ENCODE peak calls at places on chromosomes 1 and 21, in five cellular contexts. L is breast epithelium, U is omental fat pad, P is psoas muscle, K is bronchial epithelial cell. W is an unnamed sample.
A peak's percentile ranks its signal among the peaks of the same experiment; 100 is the strongest.

GRCh38 chr1:91015794-91016550 is 5.9 kb downstream of the ZNF644 start:
- DNase-seq in P (no peak), U (no peak), K (peak; percentile 93), L (no peak), W (no peak)

GRCh38 chr1:67824771-67825170 is 8.5 kb downstream of the GNG12 start:
- DNase-seq in P (no peak), K (no peak), L (no peak), U (no peak), W (no peak)

GRCh38 chr1:215710340-215710971 is 143.4 kb downstream of the KCTD3 start:
- DNase-seq in U (no peak), L (no peak), K (peak; percentile 59), P (no peak), W (no peak)

GRCh38 chr1:56799605-56800398 is 19.4 kb downstream of the FYB2 start:
- DNase-seq in K (peak; percentile 50), L (no peak), P (no peak), U (no peak), W (no peak)

GRCh38 chr21:41784456-41785102 is 17.7 kb upstream of the RIPK4 start:
- DNase-seq in K (no peak), P (no peak), L (peak; percentile 12), U (no peak), W (no peak)

GRCh38 chr1:198523183-198523942 is 17.1 kb downstream of the ATP6V1G3 start:
- DNase-seq in K (no peak), U (no peak), L (no peak), P (no peak), W (no peak)

GRCh38 chr1:184854456-184855180 is 100.0 kb upstream of the EDEM3 start:
- DNase-seq in L (no peak), K (no peak), P (no peak), U (no peak), W (no peak)

GRCh38 chr1:186930248-186930647 is 101.5 kb downstream of the PLA2G4A start:
- DNase-seq in U (no peak), L (no peak), P (no peak), K (no peak), W (no peak)

GRCh38 chr1:101745549-101745948 is 251.2 kb downstream of the OLFM3 start:
- DNase-seq in K (no peak), U (no peak), L (no peak), P (no peak), W (no peak)

GRCh38 chr1:160550572-160551034 is 27.5 kb upstream of the SLAMF6 start:
- DNase-seq in K (no peak), L (no peak), P (no peak), U (no peak), W (no peak)

GRCh38 chr1:184210048-184210447 is 158.5 kb downstream of the TSEN15 start:
- DNase-seq in L (no peak), P (no peak), K (no peak), U (no peak), W (no peak)

GRCh38 chr1:155184835-155185782 is 11.5 kb downstream of the TRIM46 start:
- DNase-seq in K (no peak), P (peak; percentile 75), U (no peak), L (no peak), W (no peak)

GRCh38 chr1:118963456-118964430 is 24.4 kb downstream of the TBX15 start:
- DNase-seq in P (peak; percentile 67), U (no peak), K (peak; percentile 57), L (no peak), W (no peak)

GRCh38 chr1:175733762-175734161 is 9.6 kb downstream of the TNR start:
- DNase-seq in U (no peak), P (no peak), L (no peak), K (no peak), W (no peak)

GRCh38 chr21:40846057-40846456 is 901 bp downstream of the DSCAM start:
- DNase-seq in K (no peak), P (no peak), U (no peak), L (no peak), W (no peak)

GRCh38 chr1:54986532-54986931 is 6.1 kb downstream of the TMEM61 start:
- DNase-seq in U (no peak), P (no peak), K (no peak), L (no peak), W (no peak)

GRCh38 chr1:64745181-64745985 is 508 bp downstream of the RAVER2 start:
- DNase-seq in U (no peak), K (peak; percentile 40), P (peak; percentile 57), L (no peak), W (peak; percentile 31)

GRCh38 chr1:221165331-221166161 is 286.3 kb downstream of the HLX start:
- DNase-seq in K (no peak), L (no peak), U (no peak), P (no peak), W (no peak)

GRCh38 chr1:54922921-54923421 is 36.0 kb upstream of the DHCR24 start:
- DNase-seq in K (peak; percentile 92), L (no peak), U (no peak), P (no peak), W (peak; percentile 66)

GRCh38 chr1:23446644-23447310 is 22.2 kb upstream of the TCEA3 start:
- DNase-seq in L (no peak), P (no peak), U (no peak), K (no peak), W (no peak)

DNA sequence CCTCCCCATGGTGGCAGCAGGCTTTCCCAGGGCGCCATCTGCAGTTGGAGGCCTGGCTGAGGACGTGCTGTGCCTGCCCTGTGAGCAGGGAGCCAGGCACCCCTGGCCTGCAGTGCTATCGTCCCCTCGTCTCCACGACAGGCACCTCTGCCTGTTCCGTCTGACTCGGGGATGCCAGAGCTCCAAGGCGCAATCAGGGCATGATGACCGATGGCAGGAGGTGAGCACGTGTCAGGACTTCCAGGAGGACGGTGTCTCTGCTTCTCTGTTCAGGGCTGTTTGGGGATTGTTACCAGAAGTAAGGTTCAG is 125.2 kb downstream of the PCBP3 start:
- DNase-seq in K (no peak), L (no peak), U (no peak), P (no peak), W (no peak)
- TF ChIP-seq CTCF in K (no peak), L (no peak), U (no peak), P (no peak), W (no peak)

GRCh38 chr21:31659286-31660133 is at the start of gene SOD1:
- DNase-seq in K (peak; percentile 74), U (peak; percentile 69), L (peak; percentile 96), P (peak; percentile 97), W (peak; percentile 94)
- TF ChIP-seq CTCF in K (no peak), U (no peak), L (no peak), P (peak; percentile 8), W (peak; percentile 72)

GRCh38 chr1:116984406-116985160 is 17.0 kb upstream of the CD101 start:
- DNase-seq in P (no peak), L (no peak), U (no peak), K (no peak), W (no peak)

GRCh38 chr1:116982319-116983004 is 19.1 kb upstream of the CD101 start:
- DNase-seq in K (no peak), U (no peak), P (no peak), L (no peak), W (no peak)

GRCh38 chr1:116981521-116982037 is 20.0 kb upstream of the CD101 start:
- DNase-seq in U (no peak), K (no peak), P (no peak), L (no peak), W (no peak)

GRCh38 chr1:116983112-116983511 is 18.4 kb upstream of the CD101 start:
- DNase-seq in U (no peak), L (no peak), K (no peak), P (no peak), W (no peak)

DNA sequence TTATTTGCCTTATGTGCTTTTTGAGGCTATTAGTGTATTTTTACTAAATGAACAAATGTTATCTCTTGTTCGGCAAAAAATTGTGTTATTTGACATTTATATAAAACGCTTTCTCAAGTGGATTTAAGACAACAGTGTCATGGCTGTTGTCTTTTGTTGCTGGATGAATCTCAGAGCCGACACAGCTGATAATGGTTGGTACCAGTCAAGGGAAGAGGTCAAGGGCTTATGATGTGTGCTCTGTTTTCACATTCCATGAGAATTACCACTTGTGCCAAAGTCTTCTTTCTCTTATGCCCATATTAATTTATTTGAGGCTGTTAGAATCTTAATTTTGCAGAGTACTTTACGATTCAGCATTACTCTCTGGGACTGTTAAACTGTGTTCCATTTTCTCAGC is 17.9 kb upstream of the CD101 start:
- DNase-seq in L (no peak), U (no peak), P (no peak), K (no peak), W (no peak)
- TF ChIP-seq CTCF in L (no peak), U (no peak), P (no peak), K (no peak), W (no peak)

GRCh38 chr21:31729622-31730343 is 2.1 kb downstream of the SCAF4 start:
- DNase-seq in U (no peak), P (no peak), K (no peak), L (no peak), W (no peak)

GRCh38 chr21:31732538-31732864 is 583 bp upstream of the SCAF4 start:
- DNase-seq in L (no peak), K (no peak), U (no peak), P (no peak), W (no peak)

GRCh38 chr21:31731802-31732537 is at the start of gene SCAF4:
- DNase-seq in K (peak; percentile 65), L (peak; percentile 89), P (peak; percentile 96), U (peak; percentile 65), W (peak; percentile 88)

GRCh38 chr21:31730687-31731111 is 1.2 kb downstream of the SCAF4 start:
- DNase-seq in K (no peak), P (no peak), U (no peak), L (no peak), W (peak; percentile 11)

GRCh38 chr21:31731112-31731801 is 661 bp downstream of the SCAF4 start:
- DNase-seq in L (peak; percentile 57), K (no peak), P (peak; percentile 70), U (peak; percentile 29), W (peak; percentile 35)
- TF ChIP-seq CTCF in L (no peak), K (no peak), P (peak; percentile 9), U (no peak), W (no peak)

DNA sequence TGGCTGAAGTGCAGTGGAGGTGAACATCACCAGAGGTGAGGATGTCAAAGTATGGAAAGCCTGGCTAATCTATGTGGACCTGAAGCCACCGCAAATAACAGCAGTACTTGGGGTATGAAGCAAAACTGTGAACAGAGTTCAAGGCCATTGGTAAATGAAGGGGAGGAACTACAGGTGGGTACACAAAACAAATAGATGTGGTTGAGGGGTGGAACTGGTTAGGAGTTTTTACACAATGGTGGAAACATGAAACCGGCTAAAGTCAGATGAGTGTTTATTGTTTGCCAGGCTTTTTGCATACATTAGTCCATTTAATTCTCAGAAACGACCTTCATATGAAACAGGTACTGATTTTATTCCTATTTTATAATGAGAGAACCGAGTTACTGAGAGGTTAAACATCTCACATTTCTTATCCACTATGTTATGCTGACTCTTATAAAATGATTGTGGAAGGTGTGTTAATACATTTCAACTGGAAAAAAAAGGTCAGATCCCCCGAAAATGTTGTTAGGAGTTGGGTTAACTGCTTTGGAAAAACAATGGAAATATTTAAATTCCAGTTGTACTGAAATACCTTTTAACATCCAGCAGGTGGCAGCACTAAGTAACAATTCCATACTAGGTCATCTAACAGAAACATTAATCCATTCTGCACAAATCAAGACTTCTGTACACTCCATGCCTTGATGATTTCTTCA is 44.3 kb upstream of the GTF2B start:
- DNase-seq in K (peak; percentile 39), P (no peak), U (no peak), L (no peak), W (no peak)
- TF ChIP-seq CTCF in K (peak; percentile 44), P (peak; percentile 63), U (no peak), L (peak; percentile 64), W (peak; percentile 28)

W was measured in prostate gland.